ENCODE peak calls at places on chromosome 14, in four cellular contexts. H is brain microvascular endothelial cell, F is thoracic aorta, C is HCT116. R is an unnamed sample.

GRCh38 chr14:51643137-51643536 is 8.6 kb upstream of the FRMD6 start:
- DNase-seq in H (peak; percentile 77), F (no peak), C (no peak), R (no peak)

GRCh38 chr14:60514378-60515243 is 5.7 kb downstream of the SIX6 start:
- DNase-seq in H (no peak), F (no peak), C (no peak), R (no peak)

GRCh38 chr14:106844608-106845285 is 1318.4 kb downstream of the TMEM121 start:
- DNase-seq in H (no peak), F (no peak), C (no peak), R (no peak)

GRCh38 chr14:69010632-69011031 is 31.5 kb upstream of the ACTN1 start:
- DNase-seq in H (no peak), F (no peak), C (no peak), R (no peak)

GRCh38 chr14:53127832-53128231 is 25.3 kb downstream of the DDHD1 start:
- DNase-seq in H (no peak), F (no peak), C (no peak), R (no peak)

GRCh38 chr14:68935761-68936209 is 43.3 kb downstream of the ACTN1 start:
- DNase-seq in H (no peak), F (no peak), C (no peak), R (no peak)

GRCh38 chr14:55323910-55324309 is 52.7 kb downstream of the FBXO34 start:
- DNase-seq in H (no peak), F (no peak), C (no peak), R (no peak)

GRCh38 chr14:57871487-57872080 is 5.7 kb upstream of the SLC35F4 start:
- DNase-seq in H (peak; percentile 34), F (no peak), C (peak; percentile 35), R (no peak)

GRCh38 chr14:104333903-104334811 is 195.8 kb downstream of the KIF26A start:
- DNase-seq in H (no peak), F (no peak), C (no peak), R (no peak)

GRCh38 chr14:78959674-78960264 is 789.6 kb downstream of the NRXN3 start:
- DNase-seq in H (peak; percentile 83), F (no peak), C (peak; percentile 26), R (peak; percentile 45)

GRCh38 chr14:101222362-101223090 is 319.0 kb upstream of the RTL1 start:
- DNase-seq in H (no peak), F (no peak), C (no peak), R (no peak)

GRCh38 chr14:89508863-89509262 is 91.8 kb upstream of the FOXN3 start:
- DNase-seq in H (no peak), F (no peak), C (no peak), R (no peak)

GRCh38 chr14:96091941-96092411 is 52.8 kb downstream of the C14orf132 start:
- DNase-seq in H (peak; percentile 77), F (no peak), C (no peak), R (no peak)

GRCh38 chr14:65604535-65604934 is 192.0 kb downstream of the FUT8 start:
- DNase-seq in H (no peak), F (no peak), C (no peak), R (no peak)

GRCh38 chr14:65599375-65599774 is 186.8 kb downstream of the FUT8 start:
- DNase-seq in H (peak; percentile 9), F (no peak), C (no peak), R (no peak)

GRCh38 chr14:65600742-65601141 is 188.2 kb downstream of the FUT8 start:
- DNase-seq in H (no peak), F (no peak), C (no peak), R (no peak)

DNA sequence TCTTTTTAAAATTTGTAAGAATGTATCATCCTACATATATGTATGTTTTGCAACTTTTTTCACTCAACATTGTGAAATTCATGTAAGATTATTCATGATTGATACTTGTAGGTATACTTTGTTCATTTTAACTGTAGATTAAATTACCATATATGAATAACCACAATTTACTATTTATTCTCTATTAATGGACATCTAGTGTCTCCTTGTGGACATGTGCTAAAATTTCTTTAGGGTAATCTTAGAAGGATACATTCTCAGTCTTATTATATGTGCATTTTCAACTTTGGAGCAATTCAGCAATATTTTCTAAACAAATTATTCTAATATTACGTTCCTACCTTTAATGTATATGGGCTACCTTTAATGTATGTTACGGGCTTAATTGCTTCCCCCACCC is 192.4 kb downstream of the FUT8 start:
- DNase-seq in H (no peak), F (no peak), C (no peak), R (no peak)
- TF ChIP-seq CTCF in H (no peak), F (no peak), C (peak; percentile 26), R (no peak)

GRCh38 chr14:31320922-31321779 is 99.2 kb downstream of the HEATR5A start:
- DNase-seq in H (no peak), F (no peak), C (no peak), R (no peak)

GRCh38 chr14:31320216-31320615 is 100.1 kb downstream of the HEATR5A start:
- DNase-seq in H (no peak), F (no peak), C (no peak), R (no peak)

GRCh38 chr14:31323419-31323818 is 96.9 kb downstream of the HEATR5A start:
- DNase-seq in H (no peak), F (no peak), C (no peak), R (no peak)

GRCh38 chr14:31326111-31326510 is 94.2 kb downstream of the HEATR5A start:
- DNase-seq in H (peak; percentile 10), F (no peak), C (peak; percentile 15), R (no peak)
- TF ChIP-seq CTCF in H (peak; percentile 34), F (no peak), C (peak; percentile 26), R (no peak)

GRCh38 chr14:23183076-23183475 is 384 bp downstream of the SLC7A8 start:
- DNase-seq in H (no peak), F (no peak), C (no peak), R (no peak)
- TF ChIP-seq CTCF in H (no peak), F (no peak), C (no peak), R (no peak)

GRCh38 chr14:21860172-21860571 is 186.6 kb upstream of the OR4E1 start:
- DNase-seq in H (peak; percentile 55), F (no peak), C (peak; percentile 22), R (no peak)
- TF ChIP-seq CTCF in H (peak; percentile 66), F (no peak), C (peak; percentile 12), R (no peak)